ENCODE peak calls at places on chromosomes 11 and 22, in six cellular contexts. X, S, N, U, A and K are unnamed samples.

GRCh38 chr11:14898286-14899086 is 6.5 kb upstream of the CYP2R1 start:
- DNase-seq in S (no peak), U (no peak), N (no peak), A (no peak), X (no peak), K (no peak)

GRCh38 chr11:10208045-10208674 is 85.9 kb downstream of the SBF2 start:
- DNase-seq in U (peak; percentile 58), A (no peak), S (peak; percentile 66), N (no peak), X (no peak), K (peak; percentile 70)

GRCh38 chr22:28112548-28113043 is 193.5 kb upstream of the PITPNB start:
- DNase-seq in S (peak; percentile 40), A (peak; percentile 35), U (peak; percentile 48), X (no peak), N (no peak), K (peak; percentile 64)

GRCh38 chr11:65615950-65616574 is 486 bp downstream of the PCNX3 start:
- DNase-seq in A (no peak), U (no peak), N (no peak), X (no peak), S (peak; percentile 35), K (peak; percentile 27)

GRCh38 chr11:122642971-122643370 is 12.6 kb upstream of the UBASH3B start:
- DNase-seq in S (no peak), X (no peak), U (no peak), N (no peak), A (no peak), K (peak; percentile 65)

GRCh38 chr11:22343411-22344032 is 5.3 kb downstream of the SLC17A6 start:
- DNase-seq in X (no peak), U (no peak), N (no peak), A (no peak), S (no peak), K (no peak)

GRCh38 chr11:12001152-12001551 is 7.3 kb downstream of the DKK3 start:
- DNase-seq in A (no peak), N (no peak), U (no peak), S (no peak), X (no peak), K (no peak)

GRCh38 chr11:48052183-48053040 is 72.1 kb downstream of the PTPRJ start:
- DNase-seq in X (peak; percentile 25), N (no peak), U (peak; percentile 19), S (no peak), A (no peak), K (peak; percentile 35)

GRCh38 chr11:45993438-45994064 is 71.1 kb downstream of the LARGE2 start:
- DNase-seq in A (peak; percentile 36), S (peak; percentile 62), N (no peak), X (peak; percentile 37), U (no peak), K (peak; percentile 84)

GRCh38 chr11:76654310-76654851 is 16.2 kb downstream of the LRRC32 start:
- DNase-seq in U (no peak), A (peak; percentile 81), N (no peak), S (peak; percentile 96), X (peak; percentile 54), K (peak; percentile 93)

GRCh38 chr11:30228323-30228884 is 2.4 kb upstream of the FSHB start:
- DNase-seq in A (no peak), U (no peak), X (no peak), N (no peak), S (no peak), K (no peak)

GRCh38 chr11:128336203-128336602 is 251.2 kb downstream of the ETS1 start:
- DNase-seq in S (peak; percentile 81), X (peak; percentile 26), N (no peak), A (peak; percentile 49), U (no peak), K (peak; percentile 87)

GRCh38 chr11:76604652-76605241 is 65.8 kb downstream of the LRRC32 start:
- DNase-seq in N (no peak), A (peak; percentile 80), X (peak; percentile 44), S (peak; percentile 87), U (no peak), K (peak; percentile 67)

GRCh38 chr11:121591405-121592033 is 138.8 kb upstream of the SORL1-AS1 start:
- DNase-seq in A (peak; percentile 67), N (no peak), X (peak; percentile 73), S (peak; percentile 82), U (peak; percentile 64), K (peak; percentile 86)

GRCh38 chr22:35539487-35539886 is 1.1 kb upstream of the RASD2 start:
- DNase-seq in A (no peak), S (no peak), U (no peak), X (no peak), N (no peak), K (no peak)

GRCh38 chr11:109040303-109040702 is 375.4 kb downstream of the DDX10 start:
- DNase-seq in U (peak; percentile 19), N (no peak), S (no peak), A (no peak), X (no peak), K (no peak)

GRCh38 chr11:1410366-1411291 is 20.9 kb downstream of the BRSK2 start:
- DNase-seq in X (no peak), A (no peak), N (no peak), U (no peak), S (no peak), K (peak; percentile 15)

GRCh38 chr11:46247664-46248063 is 29.8 kb upstream of the CREB3L1 start:
- DNase-seq in A (no peak), U (peak; percentile 76), X (peak; percentile 77), S (peak; percentile 77), N (no peak), K (peak; percentile 79)

GRCh38 chr11:68598816-68599653 is 85.3 kb upstream of the GAL start:
- DNase-seq in X (no peak), N (no peak), A (no peak), S (peak; percentile 33), U (no peak), K (no peak)

GRCh38 chr11:8671242-8671641 is 11.2 kb downstream of the TRIM66 start:
- DNase-seq in S (peak; percentile 87), U (no peak), N (no peak), X (peak; percentile 14), A (peak; percentile 73), K (peak; percentile 98)

GRCh38 chr11:111410951-111411350 is 31.9 kb upstream of the POU2AF1 start:
- DNase-seq in U (no peak), S (no peak), A (no peak), N (no peak), X (no peak), K (no peak)
- H3K4me3 ChIP-seq in U (no peak overlapping the region), S (no peak overlapping the region), A (no peak overlapping the region), N (no peak overlapping the region), X (no peak overlapping the region), K (no peak overlapping the region)

GRCh38 chr11:62005231-62005661 is 37.8 kb upstream of the FTH1 start:
- DNase-seq in X (no peak), A (no peak), U (no peak), S (no peak), N (no peak), K (peak; percentile 36)
- TF ChIP-seq CTCF in X (no peak), A (no peak), U (no peak), S (no peak), N (no peak), K (no peak)

DNA sequence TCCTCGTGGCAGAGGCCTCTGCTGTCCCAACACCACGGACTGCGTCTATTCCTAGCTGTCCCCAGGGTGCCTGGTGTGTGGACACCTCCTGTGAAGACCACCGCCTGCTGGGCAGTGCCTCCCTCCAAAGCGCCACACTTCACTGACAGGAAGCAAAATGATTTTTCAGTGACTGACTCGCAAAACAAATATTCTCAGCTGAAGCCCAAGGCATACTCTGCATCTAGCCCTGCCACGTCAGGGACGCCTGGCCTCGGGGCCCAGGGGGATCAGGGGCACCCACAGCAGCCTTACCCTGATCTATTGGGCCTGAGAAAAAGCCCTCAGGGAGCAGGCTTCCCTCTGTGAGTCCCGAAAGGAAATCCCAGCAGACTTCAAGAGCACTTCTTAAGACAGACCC is 2.2 kb downstream of the BRD1 start:
- DNase-seq in A (no peak), U (no peak), N (no peak), S (peak; percentile 31), X (no peak), K (peak; percentile 43)
- H3K4me3 ChIP-seq in A (no peak overlapping the region), U (peak overlapping the region; percentile 76), N (peak overlapping the region; percentile 87), S (peak overlapping the region; percentile 78), X (peak overlapping the region; percentile 85), K (peak overlapping the region; percentile 73)

GRCh38 chr11:36289226-36289852 is at the start of gene COMMD9:
- DNase-seq in N (peak; percentile 98), U (peak; percentile 88), S (peak; percentile 93), X (peak; percentile 96), A (peak; percentile 94), K (peak; percentile 94)
- TF ChIP-seq CTCF in N (peak; percentile 43), U (no peak), S (no peak), X (no peak), A (no peak), K (no peak)

GRCh38 chr22:45769569-45770210 is 98.1 kb downstream of the ATXN10 start:
- DNase-seq in X (no peak), S (no peak), U (no peak), N (no peak), A (no peak), K (no peak)

GRCh38 chr22:45771057-45771456 is 99.4 kb downstream of the ATXN10 start:
- DNase-seq in S (no peak), N (no peak), A (no peak), X (no peak), U (no peak), K (no peak)

GRCh38 chr22:45770506-45770905 is 98.9 kb downstream of the ATXN10 start:
- DNase-seq in A (no peak), X (no peak), N (no peak), S (no peak), U (no peak), K (no peak)

GRCh38 chr22:45771711-45772110 is 100.1 kb downstream of the ATXN10 start:
- DNase-seq in A (no peak), N (no peak), S (no peak), U (no peak), X (no peak), K (no peak)

GRCh38 chr22:45768490-45768889 is 96.9 kb downstream of the ATXN10 start:
- DNase-seq in S (no peak), X (no peak), A (no peak), U (no peak), N (no peak), K (no peak)
- H3K4me3 ChIP-seq in S (no peak overlapping the region), X (no peak overlapping the region), A (no peak overlapping the region), U (no peak overlapping the region), N (no peak overlapping the region), K (no peak overlapping the region)

DNA sequence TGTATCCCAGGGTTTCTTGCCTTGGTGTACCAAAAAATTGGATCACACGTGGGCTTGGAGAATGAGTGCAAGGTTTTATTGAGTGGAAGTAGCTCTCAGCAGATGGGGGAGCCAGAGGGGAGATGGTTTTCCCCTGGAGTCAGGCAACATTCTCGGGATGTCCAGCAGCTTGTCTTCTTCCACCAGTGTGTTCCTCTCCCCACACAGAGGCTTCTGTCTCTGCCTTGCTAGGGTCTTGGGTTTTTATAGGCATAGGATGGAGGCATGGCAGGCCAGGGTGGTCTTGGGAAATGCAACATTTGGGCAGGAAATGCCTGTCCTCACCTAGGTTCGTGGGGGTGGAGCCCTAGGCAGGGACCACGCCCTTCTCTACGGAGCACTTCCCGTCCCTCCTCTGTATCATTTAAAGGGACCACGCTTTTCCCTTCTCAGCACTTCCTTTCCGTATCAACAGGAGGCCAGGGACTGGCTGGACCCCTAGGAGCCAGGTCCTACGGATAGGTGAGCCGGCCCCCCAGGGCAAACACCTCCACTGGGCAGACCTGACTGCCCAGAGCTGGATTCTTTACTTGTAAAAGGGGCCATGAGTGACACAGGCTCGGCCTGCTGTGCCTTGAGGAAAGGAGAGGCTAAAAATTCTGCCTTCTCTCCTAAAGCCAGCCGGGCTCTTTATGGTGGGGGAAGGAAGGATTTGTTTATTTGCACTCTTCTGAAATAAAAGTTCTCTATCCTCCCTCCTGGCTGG is 55.3 kb upstream of the CCDC188 start:
- DNase-seq in U (peak; percentile 75), N (no peak), A (peak; percentile 78), S (peak; percentile 68), X (peak; percentile 78), K (peak; percentile 72)
- TF ChIP-seq CTCF in U (peak; percentile 6), N (no peak), A (no peak), S (no peak), X (no peak), K (peak; percentile 20)